ENCODE peak calls at places on chromosomes 2 and 18, in seven cellular contexts. Z, G, J, W, H, O and L are unnamed samples.

GRCh38 chr2:112706170-112706664 is 14.6 kb upstream of the NT5DC4 start:
- DNase-seq in Z (no peak), G (no peak), J (no peak), W (peak; percentile 89), H (no peak), O (peak; percentile 75), L (no peak)

GRCh38 chr2:52611757-52612156 is 1155.8 kb upstream of the CHAC2 start:
- DNase-seq in Z (no peak), G (no peak), J (no peak), W (no peak), H (no peak), O (no peak), L (no peak)

GRCh38 chr2:61834893-61835292 is 19.0 kb downstream of the FAM161A start:
- DNase-seq in Z (no peak), G (no peak), J (no peak), W (no peak), H (no peak), O (no peak), L (no peak)

GRCh38 chr2:137929504-137929886 is 34.8 kb upstream of the HNMT start:
- DNase-seq in Z (no peak), G (no peak), J (no peak), W (no peak), H (peak; percentile 7), O (no peak), L (no peak)

GRCh38 chr2:14628906-14629305 is 3.6 kb upstream of the LRATD1 start:
- DNase-seq in Z (no peak), G (no peak), J (no peak), W (no peak), H (no peak), O (no peak), L (no peak)

GRCh38 chr2:227504700-227505099 is 32.7 kb downstream of the AGFG1 start:
- DNase-seq in Z (no peak), G (no peak), J (no peak), W (no peak), H (no peak), O (no peak), L (peak; percentile 28)

GRCh38 chr2:134254836-134255235 is 964 bp downstream of the MGAT5 start:
- DNase-seq in Z (no peak), G (no peak), J (no peak), W (no peak), H (no peak), O (no peak), L (no peak)

GRCh38 chr2:113847144-113847543 is 42.7 kb upstream of the ACTR3 start:
- DNase-seq in Z (no peak), G (no peak), J (no peak), W (peak; percentile 37), H (no peak), O (no peak), L (no peak)

GRCh38 chr2:117918608-117919007 is 95.3 kb downstream of the CCDC93 start:
- DNase-seq in Z (no peak), G (no peak), J (no peak), W (no peak), H (no peak), O (no peak), L (no peak)

GRCh38 chr18:23646282-23646681 is 16.4 kb downstream of the ANKRD29 start:
- DNase-seq in Z (no peak), G (no peak), J (no peak), W (no peak), H (no peak), O (no peak), L (no peak)

GRCh38 chr2:156792242-156792840 is 356.2 kb downstream of the GPD2 start:
- DNase-seq in Z (no peak), G (no peak), J (no peak), W (no peak), H (no peak), O (no peak), L (no peak)

GRCh38 chr18:29712785-29713184 is 1329.8 kb downstream of the DSC3 start:
- DNase-seq in Z (no peak), G (no peak), J (no peak), W (peak; percentile 39), H (no peak), O (no peak), L (no peak)

GRCh38 chr2:152421521-152422367 is 86.8 kb downstream of the FMNL2 start:
- DNase-seq in Z (peak; percentile 89), G (peak; percentile 72), J (no peak), W (peak; percentile 93), H (peak; percentile 8), O (no peak), L (peak; percentile 30)

GRCh38 chr2:69298261-69298660 is 88.8 kb downstream of the GFPT1 start:
- DNase-seq in Z (peak; percentile 37), G (no peak), J (no peak), W (peak; percentile 91), H (no peak), O (no peak), L (no peak)

GRCh38 chr2:29113891-29114321 is 1.3 kb upstream of the CLIP4 start:
- DNase-seq in Z (no peak), G (peak; percentile 35), J (no peak), W (peak; percentile 75), H (no peak), O (no peak), L (peak; percentile 97)

GRCh38 chr2:199278099-199278498 is 179.6 kb downstream of the SATB2 start:
- DNase-seq in Z (no peak), G (no peak), J (no peak), W (peak; percentile 91), H (no peak), O (no peak), L (no peak)

GRCh38 chr2:241620419-241620769 is 16.6 kb downstream of the THAP4 start:
- DNase-seq in Z (no peak), G (no peak), J (no peak), W (no peak), H (no peak), O (peak; percentile 82), L (no peak)